ENCODE peak calls at places on chromosomes 5 and 9, in five cellular contexts. N is heart right ventricle, Y is stomach, Q is upper lobe of right lung, M is left ventricle myocardium inferior. J is an unnamed sample.

GRCh38 chr9:37486616-37487544 is 1.1 kb downstream of the POLR1E start:
- DNase-seq in N (peak; percentile 69), Y (no peak), Q (no peak), M (peak; percentile 43), J (no peak)

GRCh38 chr5:51201024-51201423 is 182.2 kb upstream of the ISL1 start:
- DNase-seq in N (no peak), Y (no peak), Q (no peak), M (no peak), J (no peak)

GRCh38 chr5:87276655-87277054 is 9.0 kb downstream of the RASA1 start:
- DNase-seq in N (no peak), Y (no peak), Q (no peak), M (no peak), J (no peak)

GRCh38 chr5:106874974-106875373 is 795.8 kb downstream of the EFNA5 start:
- DNase-seq in N (no peak), Y (no peak), Q (no peak), M (no peak), J (no peak)

GRCh38 chr5:169089343-169089742 is 211.6 kb downstream of the SLIT3 start:
- DNase-seq in N (no peak), Y (no peak), Q (no peak), M (no peak), J (no peak)

GRCh38 chr9:36337865-36338264 is 62.2 kb downstream of the RNF38 start:
- DNase-seq in N (peak; percentile 74), Y (no peak), Q (no peak), M (peak; percentile 48), J (no peak)

GRCh38 chr9:88390371-88390990 is 2.2 kb downstream of the SPIN1 start:
- DNase-seq in N (no peak), Y (no peak), Q (no peak), M (no peak), J (no peak)

GRCh38 chr9:93713716-93714115 is 137.3 kb downstream of the PHF2 start:
- DNase-seq in N (no peak), Y (no peak), Q (no peak), M (no peak), J (no peak)

GRCh38 chr5:547086-547924 is 23.1 kb upstream of the SLC9A3 start:
- DNase-seq in N (no peak), Y (no peak), Q (peak; percentile 54), M (peak; percentile 7), J (no peak)

GRCh38 chr9:78519786-78520185 is 222.9 kb downstream of the PSAT1 start:
- DNase-seq in N (no peak), Y (no peak), Q (no peak), M (no peak), J (no peak)

GRCh38 chr5:79771387-79771786 is 81.8 kb downstream of the CMYA5 start:
- DNase-seq in N (no peak), Y (no peak), Q (no peak), M (no peak), J (no peak)

GRCh38 chr5:139571966-139572365 is 10.8 kb downstream of the UBE2D2 start:
- DNase-seq in N (no peak), Y (no peak), Q (no peak), M (no peak), J (no peak)

GRCh38 chr9:27489087-27489876 is 34.8 kb upstream of the IFNK start:
- DNase-seq in N (no peak), Y (no peak), Q (no peak), M (no peak), J (no peak)

GRCh38 chr9:129863059-129863690 is 27.9 kb downstream of the USP20 start:
- DNase-seq in N (no peak), Y (peak; percentile 34), Q (no peak), M (no peak), J (peak; percentile 58)

GRCh38 chr5:99544326-99544725 is 615.5 kb upstream of the CHD1 start:
- DNase-seq in N (no peak), Y (no peak), Q (no peak), M (no peak), J (no peak)

GRCh38 chr5:1660037-1660400 is 136.3 kb upstream of the LPCAT1 start:
- DNase-seq in N (no peak), Y (no peak), Q (peak; percentile 60), M (no peak), J (no peak)

GRCh38 chr9:103245369-103245768 is 250.2 kb downstream of the CYLC2 start:
- DNase-seq in N (no peak), Y (no peak), Q (no peak), M (no peak), J (no peak)

GRCh38 chr9:119044801-119045200 is 324.4 kb downstream of the BRINP1 start:
- DNase-seq in N (no peak), Y (no peak), Q (no peak), M (no peak), J (no peak)

GRCh38 chr5:14669975-14670374 is 5.5 kb downstream of the OTULIN start:
- DNase-seq in N (no peak), Y (no peak), Q (no peak), M (no peak), J (no peak)

GRCh38 chr9:79611091-79611614 is 39.4 kb downstream of the TLE4 start:
- DNase-seq in N (no peak), Y (no peak), Q (no peak), M (no peak), J (no peak)

GRCh38 chr5:16916262-16916878 is 19.7 kb downstream of the MYO10 start:
- DNase-seq in N (no peak), Y (no peak), Q (no peak), M (no peak), J (no peak)

GRCh38 chr5:78293856-78294249 is 645 bp downstream of the AP3B1 start:
- DNase-seq in N (no peak), Y (no peak), Q (no peak), M (no peak), J (peak; percentile 22)

GRCh38 chr5:57650360-57651069 is 167.9 kb upstream of the ACTBL2 start:
- DNase-seq in N (no peak), Y (peak; percentile 33), Q (no peak), M (no peak), J (peak; percentile 8)

GRCh38 chr9:11366585-11367129 is 753.9 kb upstream of the PTPRD start:
- DNase-seq in N (no peak), Y (no peak), Q (no peak), M (no peak), J (no peak)

DNA sequence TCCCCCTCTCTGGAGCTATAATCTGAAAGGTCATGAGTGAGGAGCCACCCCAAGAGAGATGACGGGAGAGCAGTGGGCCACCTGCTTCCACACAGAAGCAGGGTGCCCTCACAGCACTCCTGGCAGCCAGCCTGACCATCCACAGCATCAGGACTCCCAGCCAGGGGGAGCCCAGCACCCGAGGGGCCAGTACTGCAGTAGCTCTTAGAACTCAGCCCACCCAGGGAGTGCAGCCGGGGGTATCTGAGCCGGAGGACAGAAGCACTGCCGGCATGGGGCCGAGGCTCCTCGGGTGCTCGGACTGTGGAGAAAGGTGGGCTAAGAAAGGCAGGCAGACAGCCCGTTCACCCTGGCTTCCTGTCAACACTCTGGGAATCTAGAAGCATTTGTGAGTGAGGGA is 25.7 kb upstream of the ASPN start:
- DNase-seq in N (no peak), Y (no peak), Q (no peak), M (peak; percentile 22), J (no peak)
- H3K4me1 ChIP-seq in N (peaks cover 37% of the 10 kb centered on the region), Y (no peaks in the 10 kb centered on the region), Q (peaks cover 7% of the 10 kb centered on the region), M (peaks cover 60% of the 10 kb centered on the region), J (no peaks in the 10 kb centered on the region)

GRCh38 chr9:127126981-127127380 is 4.5 kb upstream of the ANGPTL2 start:
- DNase-seq in N (no peak), Y (no peak), Q (no peak), M (no peak), J (no peak)
- H3K4me1 ChIP-seq in N (peaks cover 41% of the 10 kb centered on the region), Y (peaks cover 28% of the 10 kb centered on the region), Q (peaks cover 39% of the 10 kb centered on the region), M (peaks cover 65% of the 10 kb centered on the region), J (no peaks in the 10 kb centered on the region)

GRCh38 chr9:132982508-132982907 is 4.0 kb downstream of the GFI1B start:
- DNase-seq in N (no peak), Y (no peak), Q (no peak), M (no peak), J (no peak)
- H3K4me1 ChIP-seq in N (peaks cover 12% of the 10 kb centered on the region), Y (peaks cover 6% of the 10 kb centered on the region), Q (no peaks in the 10 kb centered on the region), M (peaks cover 22% of the 10 kb centered on the region), J (no peaks in the 10 kb centered on the region)

DNA sequence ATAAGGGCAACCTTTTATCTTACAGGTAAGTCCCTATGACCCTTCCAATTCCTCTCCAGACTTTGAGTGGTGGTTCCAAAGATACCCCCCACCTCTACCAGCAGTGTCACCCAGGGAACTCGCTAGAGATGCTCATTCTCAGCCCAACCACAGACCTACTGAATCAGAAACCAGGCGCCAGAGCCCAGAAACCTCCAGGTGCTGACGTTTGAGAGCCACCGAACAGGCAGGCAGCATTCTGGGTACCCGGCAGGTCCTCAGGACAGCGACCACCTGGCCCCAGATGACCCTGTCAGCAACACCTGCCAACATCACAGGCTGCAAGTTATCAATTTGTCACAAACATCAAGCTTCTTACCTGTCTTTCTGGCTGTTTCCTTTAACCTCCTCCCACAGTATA is 19.5 kb downstream of the RAPGEF1 start:
- DNase-seq in N (no peak), Y (no peak), Q (no peak), M (no peak), J (no peak)
- H3K4me1 ChIP-seq in N (peaks cover 79% of the 10 kb centered on the region), Y (peaks cover 25% of the 10 kb centered on the region), Q (peaks cover 44% of the 10 kb centered on the region), M (peaks cover 99% of the 10 kb centered on the region), J (peaks cover 33% of the 10 kb centered on the region)

GRCh38 chr5:133106343-133106742 is 54.5 kb downstream of the HSPA4 start:
- DNase-seq in N (no peak), Y (no peak), Q (no peak), M (no peak), J (no peak)
- H3K4me1 ChIP-seq in N (peaks cover 5% of the 10 kb centered on the region), Y (no peaks in the 10 kb centered on the region), Q (peaks cover 8% of the 10 kb centered on the region), M (peaks cover 5% of the 10 kb centered on the region), J (no peaks in the 10 kb centered on the region)

DNA sequence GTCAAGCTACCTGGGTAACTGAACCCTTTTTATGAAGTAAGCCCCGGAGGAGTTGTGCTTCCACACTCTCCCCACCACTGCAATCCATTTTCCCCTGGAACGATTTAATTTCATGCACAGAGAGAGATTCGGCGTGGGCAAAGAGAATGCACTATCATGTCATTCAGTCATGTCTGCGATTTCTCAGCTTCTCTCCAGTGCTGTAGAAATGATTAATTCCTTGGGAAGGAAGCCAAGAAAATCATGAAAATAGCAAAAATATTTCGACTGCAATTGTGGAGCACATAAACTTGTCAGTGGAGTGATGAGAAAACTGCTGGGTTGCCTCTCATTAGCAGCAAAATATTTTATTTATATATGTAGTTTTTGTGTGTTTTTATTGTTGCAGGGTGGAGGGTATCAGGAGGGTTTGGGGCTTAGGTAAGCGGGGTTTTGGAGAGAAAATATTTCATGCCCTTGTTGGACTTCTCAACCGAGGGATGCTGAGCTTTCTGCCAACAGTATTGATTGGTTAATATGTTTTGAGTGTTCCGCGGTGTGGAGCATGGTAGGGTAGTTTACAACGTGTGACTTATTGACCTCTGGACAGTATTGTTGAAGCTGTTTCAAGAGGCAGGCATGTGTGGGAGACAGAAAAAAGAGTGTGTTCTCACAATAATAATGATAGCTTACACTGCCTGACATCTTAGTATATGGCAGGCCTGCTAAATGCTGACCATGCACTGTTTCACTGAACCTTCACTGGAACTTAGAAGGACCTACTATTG is 69.3 kb downstream of the SGCD start:
- DNase-seq in N (no peak), Y (no peak), Q (no peak), M (no peak), J (no peak)
- H3K4me1 ChIP-seq in N (peaks cover 28% of the 10 kb centered on the region), Y (no peaks in the 10 kb centered on the region), Q (no peaks in the 10 kb centered on the region), M (peaks cover 69% of the 10 kb centered on the region), J (no peaks in the 10 kb centered on the region)

J was measured in naive thymus-derived CD4-positive, alpha-beta T cell.